ENCODE peak calls at places on chromosomes 5 and 9, in seven cellular contexts. Z is prostate gland, I is sigmoid colon, H is HCT116, G is GM12891, Y is HepG2, E is SK-N-MC. W is an unnamed sample.

GRCh38 chr5:103867857-103868598 is 305.4 kb upstream of the NUDT12 start:
- DNase-seq in Z (no peak), I (no peak), H (no peak), G (no peak), Y (no peak), E (no peak), W (no peak)

GRCh38 chr9:14530301-14530700 is 162.9 kb downstream of the ZDHHC21 start:
- DNase-seq in Z (no peak), I (no peak), H (no peak), G (no peak), Y (no peak), E (no peak), W (no peak)

GRCh38 chr5:119318256-119318914 is 37.4 kb upstream of the TNFAIP8 start:
- DNase-seq in Z (no peak), I (no peak), H (no peak), G (no peak), Y (peak), E (no peak), W (no peak)

GRCh38 chr5:167720676-167721260 is 570.7 kb upstream of the WWC1 start:
- DNase-seq in Z (no peak), I (no peak), H (no peak), G (no peak), Y (no peak), E (no peak), W (no peak)

GRCh38 chr5:96530901-96531300 is 97.9 kb upstream of the PCSK1 start:
- DNase-seq in Z (no peak), I (no peak), H (no peak), G (no peak), Y (no peak), E (no peak), W (no peak)

GRCh38 chr5:17426104-17426739 is 71.8 kb upstream of the TAF11L2 start:
- DNase-seq in Z (no peak), I (no peak), H (no peak), G (peak), Y (no peak), E (no peak), W (no peak)

GRCh38 chr5:173736923-173737412 is 120.5 kb upstream of the BOD1 start:
- DNase-seq in Z (no peak), I (no peak), H (no peak), G (peak), Y (peak), E (no peak), W (peak)

GRCh38 chr5:139749242-139749641 is 46.4 kb upstream of the PSD2 start:
- DNase-seq in Z (no peak), I (no peak), H (no peak), G (no peak), Y (no peak), E (no peak), W (no peak)

GRCh38 chr9:108184941-108185340 is 670.8 kb downstream of the ACTL7B start:
- DNase-seq in Z (peak), I (no peak), H (no peak), G (no peak), Y (no peak), E (no peak), W (no peak)

GRCh38 chr9:130183133-130183762 is 11.0 kb downstream of the NCS1 start:
- DNase-seq in Z (no peak), I (no peak), H (no peak), G (no peak), Y (peak), E (peak), W (no peak)

GRCh38 chr5:41157272-41157671 is 56.1 kb downstream of the C6 start:
- DNase-seq in Z (no peak), I (no peak), H (no peak), G (no peak), Y (no peak), E (no peak), W (no peak)

GRCh38 chr9:117744856-117745389 is 40.7 kb downstream of the TLR4 start:
- DNase-seq in Z (no peak), I (no peak), H (no peak), G (no peak), Y (no peak), E (no peak), W (no peak)

GRCh38 chr5:142770650-142771609 is 753 bp downstream of the ARHGAP26 start:
- DNase-seq in Z (peak), I (peak), H (no peak), G (peak), Y (peak), E (no peak), W (peak)

GRCh38 chr5:178326054-178326715 is 93.6 kb upstream of the PHYKPL start:
- DNase-seq in Z (no peak), I (peak), H (no peak), G (no peak), Y (no peak), E (no peak), W (no peak)

GRCh38 chr5:18393546-18393945 is 759.3 kb downstream of the TAF11L14 start:
- DNase-seq in Z (no peak), I (no peak), H (no peak), G (no peak), Y (no peak), E (no peak), W (no peak)

GRCh38 chr5:171524461-171524860 is 105.0 kb downstream of the FGF18 start:
- DNase-seq in Z (no peak), I (no peak), H (no peak), G (no peak), Y (no peak), E (no peak), W (no peak)

GRCh38 chr5:94524841-94525697 is 93.3 kb downstream of the KIAA0825 start:
- DNase-seq in Z (peak), I (no peak), H (peak), G (no peak), Y (peak), E (peak), W (no peak)

GRCh38 chr5:74094779-74095108 is 468.7 kb downstream of the ARHGEF28 start:
- DNase-seq in Z (no peak), I (no peak), H (no peak), G (no peak), Y (no peak), E (no peak), W (no peak)

GRCh38 chr9:113228130-113228665 is 6.9 kb downstream of the SLC31A1 start:
- DNase-seq in Z (no peak), I (no peak), H (no peak), G (no peak), Y (peak), E (no peak), W (no peak)

DNA sequence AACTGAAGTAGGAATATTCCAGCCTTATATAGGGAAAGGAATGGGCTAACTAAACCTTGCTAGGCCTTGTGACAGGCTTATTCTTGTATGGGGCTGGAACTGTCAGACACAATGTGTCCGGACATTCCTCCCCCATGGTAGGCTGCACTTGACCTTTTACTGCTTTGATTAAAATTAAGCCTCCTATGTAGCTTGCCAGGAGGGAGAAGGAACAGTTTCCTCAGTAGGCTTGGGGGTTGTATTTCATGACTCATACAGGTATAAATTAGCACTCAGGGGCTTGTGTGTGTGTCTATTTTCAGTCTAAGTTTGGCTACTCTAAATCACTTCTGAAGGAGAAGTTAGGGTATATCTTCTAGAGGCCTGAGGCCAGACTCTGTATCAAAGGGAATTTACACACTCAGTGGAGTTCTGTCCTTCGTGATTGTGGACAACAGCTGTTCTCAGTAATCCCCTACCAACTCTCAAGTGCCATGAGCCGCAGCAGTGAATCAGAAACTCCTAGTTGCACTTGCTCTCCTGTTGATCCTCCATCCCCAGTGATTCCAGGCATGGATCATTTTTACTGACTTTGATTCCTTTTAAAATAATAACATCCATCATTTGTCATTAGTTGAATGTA is 16.4 kb downstream of the ADAMTS16 start:
- DNase-seq in Z (no peak), I (no peak), H (no peak), G (no peak), Y (no peak), E (no peak), W (no peak)
- TF ChIP-seq POLR2AphosphoS5 in Z (no peak), I (no peak), H (no peak), G (no peak), Y (no peak), E (no peak), W (no peak)

GRCh38 chr5:43603535-43604363 is 769 bp downstream of the NNT start:
- DNase-seq in Z (peak), I (peak), H (no peak), G (peak), Y (peak), E (no peak), W (peak)

GRCh38 chr5:43604699-43605098 is 1.7 kb downstream of the NNT start:
- DNase-seq in Z (no peak), I (no peak), H (no peak), G (no peak), Y (no peak), E (no peak), W (no peak)

GRCh38 chr5:43602456-43602817 is 543 bp upstream of the NNT start:
- DNase-seq in Z (peak), I (peak), H (no peak), G (peak), Y (peak), E (no peak), W (peak)

GRCh38 chr5:43602818-43603534 is at the start of gene NNT:
- DNase-seq in Z (peak), I (peak), H (no peak), G (peak), Y (peak), E (no peak), W (peak)

DNA sequence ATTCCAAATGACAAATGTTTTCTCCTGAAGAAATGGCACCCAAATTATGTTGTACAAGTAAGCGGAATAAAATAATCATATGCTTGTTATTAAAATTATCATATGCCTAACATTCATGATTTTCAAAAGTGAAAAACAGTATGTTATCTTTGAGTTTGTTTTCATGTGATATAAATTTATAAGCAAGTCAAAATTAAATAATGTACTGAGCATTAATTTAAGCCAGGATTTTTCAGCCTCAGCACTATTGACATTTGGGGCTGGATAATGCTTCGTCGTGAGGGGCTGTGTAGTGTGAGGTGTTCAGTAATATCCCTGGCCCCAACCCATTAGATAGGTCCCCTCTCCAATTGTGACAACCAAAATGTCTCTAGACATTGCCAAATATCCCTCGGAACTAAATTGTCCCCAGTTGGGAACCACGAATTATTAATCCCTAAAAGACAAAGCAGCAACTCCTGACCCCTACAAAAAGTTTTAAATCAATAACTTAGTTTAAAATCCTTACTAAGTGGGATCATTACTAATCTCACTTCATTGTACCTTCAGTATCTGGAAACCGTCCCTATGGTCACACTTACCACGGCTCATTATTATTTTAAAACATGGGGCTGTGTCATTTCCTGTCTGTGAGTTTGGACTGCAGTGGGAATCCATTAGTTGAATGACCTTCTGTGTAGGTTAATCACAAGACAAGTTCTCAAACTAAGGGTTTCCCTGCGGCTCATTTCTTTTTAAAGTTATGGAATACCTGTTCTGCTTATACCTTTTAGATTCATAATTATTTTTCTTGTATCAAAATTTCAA is 1.3 kb upstream of the NNT start:
- DNase-seq in Z (no peak), I (no peak), H (no peak), G (no peak), Y (peak), E (no peak), W (peak)
- TF ChIP-seq POLR2AphosphoS5 in Z (no peak), I (no peak), H (no peak), G (no peak), Y (no peak), E (no peak), W (no peak)

DNA sequence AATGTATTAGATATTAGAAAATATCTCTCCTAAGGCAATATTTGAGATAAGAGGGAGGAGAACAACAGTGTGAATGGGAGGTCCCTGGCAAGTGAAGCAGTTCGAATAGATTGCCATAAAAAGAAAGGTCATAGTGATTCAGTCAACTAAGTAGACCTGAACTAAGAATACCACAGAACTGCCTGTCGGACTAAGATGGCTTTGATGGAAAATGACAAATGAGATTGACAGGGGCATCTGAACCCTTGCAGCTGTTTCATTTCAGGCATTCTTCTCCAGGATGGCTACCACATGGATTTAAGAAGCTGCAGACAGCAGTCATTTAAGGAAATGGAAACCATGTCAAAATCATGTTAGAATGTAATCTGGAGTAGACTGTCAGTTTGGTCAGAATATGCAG is 308.4 kb upstream of the MEF2C start:
- DNase-seq in Z (no peak), I (no peak), H (no peak), G (no peak), Y (no peak), E (no peak), W (no peak)
- TF ChIP-seq POLR2AphosphoS5 in Z (no peak), I (no peak), H (no peak), G (no peak), Y (no peak), E (no peak), W (no peak)

DNA sequence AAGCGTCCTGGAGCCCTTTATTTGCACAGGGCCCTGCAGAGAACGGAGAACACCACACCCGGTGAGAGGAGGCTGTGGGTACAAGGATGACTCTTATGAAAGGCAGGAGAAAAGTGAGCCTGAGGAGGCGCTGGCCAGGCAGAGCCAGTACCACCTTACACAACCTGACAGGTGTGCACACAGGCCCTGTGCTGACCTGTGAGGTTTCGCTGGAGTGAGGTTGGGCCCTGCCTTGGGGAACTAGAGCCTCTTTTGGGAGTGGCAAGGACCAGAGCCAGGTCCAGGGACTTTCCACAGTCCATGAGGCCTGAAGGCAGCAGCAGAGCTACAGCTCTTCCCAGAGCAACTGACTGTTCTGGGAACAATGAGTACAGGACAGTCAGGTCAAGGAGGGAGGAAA is 3.1 kb downstream of the SRD5A1 start:
- DNase-seq in Z (peak), I (no peak), H (no peak), G (no peak), Y (no peak), E (no peak), W (no peak)
- TF ChIP-seq POLR2AphosphoS5 in Z (no peak), I (no peak), H (no peak), G (no peak), Y (no peak), E (no peak), W (no peak)

GRCh38 chr5:149153751-149154610 is 12.7 kb downstream of the ABLIM3 start:
- DNase-seq in Z (no peak), I (no peak), H (no peak), G (no peak), Y (peak), E (no peak), W (no peak)
- TF ChIP-seq POLR2AphosphoS5 in Z (no peak), I (no peak), H (peak), G (no peak), Y (no peak), E (no peak), W (no peak)

GRCh38 chr5:172717481-172718195 is 53.4 kb downstream of the DUSP1 start:
- DNase-seq in Z (no peak), I (peak), H (no peak), G (no peak), Y (no peak), E (no peak), W (no peak)

GRCh38 chr5:172716796-172717313 is 54.1 kb downstream of the DUSP1 start:
- DNase-seq in Z (peak), I (peak), H (peak), G (peak), Y (peak), E (peak), W (peak)

GRCh38 chr5:172714491-172715420 is 56.2 kb downstream of the DUSP1 start:
- DNase-seq in Z (peak), I (peak), H (peak), G (peak), Y (peak), E (no peak), W (peak)

GRCh38 chr5:172715421-172715780 is 55.6 kb downstream of the DUSP1 start:
- DNase-seq in Z (no peak), I (peak), H (no peak), G (no peak), Y (no peak), E (no peak), W (no peak)

DNA sequence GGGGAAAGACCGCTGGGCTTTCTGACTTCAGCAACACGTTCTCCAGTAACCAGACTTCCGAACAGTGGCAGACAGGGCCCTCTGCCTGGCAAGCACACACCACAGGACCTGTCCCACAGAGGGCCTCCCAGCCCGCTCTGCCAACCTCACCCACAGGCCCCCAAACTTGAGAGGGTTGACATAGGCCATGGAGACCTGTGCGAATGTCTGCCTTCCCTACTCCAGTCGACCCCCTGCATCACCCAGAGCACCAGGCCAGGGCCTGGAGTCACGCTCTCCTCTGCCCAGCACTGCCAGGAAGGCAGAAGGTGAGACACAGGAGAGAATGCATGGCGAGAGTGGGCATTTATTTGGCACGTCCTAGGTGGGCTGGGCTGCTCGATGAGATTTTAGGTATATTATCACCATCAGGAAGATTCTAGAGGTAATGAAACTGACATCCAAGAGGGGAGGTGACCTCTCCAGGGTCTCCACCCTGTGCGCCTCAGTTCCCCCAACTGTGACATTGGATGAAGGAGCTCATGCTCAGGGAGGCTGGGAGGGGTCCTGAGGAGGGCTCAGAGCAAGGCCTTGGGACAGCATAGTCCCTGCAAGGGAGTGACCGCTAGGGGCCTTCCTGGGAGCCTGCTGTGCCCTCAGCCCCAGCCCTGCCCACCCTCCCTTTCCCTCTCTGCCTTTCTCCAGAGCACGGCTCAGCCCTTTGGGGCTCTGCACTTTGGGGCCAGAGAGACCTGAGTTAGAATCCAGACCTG is 54.9 kb downstream of the DUSP1 start:
- DNase-seq in Z (no peak), I (peak), H (no peak), G (no peak), Y (peak), E (no peak), W (no peak)
- TF ChIP-seq POLR2AphosphoS5 in Z (no peak), I (no peak), H (no peak), G (no peak), Y (no peak), E (no peak), W (no peak)

W was measured in GM12892.